ENCODE peak calls at places on chromosomes 7 and 10, in ten cellular contexts. B is activated B cell treated with CpG ODN at 0.5 μM for 24 hours; K is T-helper 17 cell; E is heart left ventricle; W is HepG2; T is GM18507; I is PC-9; R is GM23248; L is ELR; X is effector memory CD8-positive, alpha-beta T cell. Z is an unnamed sample.
A peak's percentile ranks its signal among the peaks of the same experiment; 100 is the strongest.

GRCh38 chr7:74502216-74502891 is 48.6 kb downstream of the GTF2IRD1 start:
- DNase-seq in B (no peak), K (no peak), E (peak; percentile 62), W (no peak), T (no peak), I (no peak), R (peak; percentile 29), L (no peak), X (no peak), Z (no peak)

GRCh38 chr10:37947526-37947925 is 28.9 kb downstream of the ZNF25 start:
- DNase-seq in B (no peak), K (no peak), E (no peak), W (no peak), T (no peak), I (no peak), R (no peak), L (no peak), X (no peak), Z (no peak)

GRCh38 chr7:138662066-138663061 is 38.8 kb downstream of the SVOPL start:
- DNase-seq in B (no peak), K (no peak), E (no peak), W (no peak), T (no peak), I (no peak), R (no peak), L (no peak), X (no peak), Z (no peak)

GRCh38 chr7:78702770-78703169 is 750.7 kb downstream of the MAGI2 start:
- DNase-seq in B (no peak), K (no peak), E (no peak), W (no peak), T (no peak), I (peak; percentile 37), R (peak; percentile 97), L (peak; percentile 89), X (no peak), Z (no peak)

GRCh38 chr7:128459394-128459878 is 3.8 kb downstream of the HILPDA start:
- DNase-seq in B (peak; percentile 28), K (peak; percentile 50), E (peak; percentile 64), W (peak; percentile 53), T (no peak), I (peak; percentile 46), R (peak; percentile 81), L (peak; percentile 69), X (peak; percentile 55), Z (peak; percentile 50)

GRCh38 chr10:50613150-50613549 is 10.6 kb downstream of the SGMS1 start:
- DNase-seq in B (no peak), K (no peak), E (no peak), W (no peak), T (no peak), I (no peak), R (no peak), L (no peak), X (no peak), Z (no peak)

GRCh38 chr10:5317547-5318107 is 47.1 kb upstream of the UCN3 start:
- DNase-seq in B (no peak), K (no peak), E (no peak), W (peak; percentile 19), T (no peak), I (peak; percentile 74), R (peak; percentile 92), L (peak; percentile 95), X (peak; percentile 20), Z (no peak)

GRCh38 chr10:70190581-70190980 is 20.3 kb upstream of the SAR1A start:
- DNase-seq in B (no peak), K (no peak), E (no peak), W (no peak), T (no peak), I (no peak), R (peak; percentile 57), L (no peak), X (no peak), Z (no peak)

Z was measured in left cardiac atrium.